ENCODE peak calls at places on chromosomes 1 and 21, in seven cellular contexts. H is OCI-LY7, C is PC-9, T is pancreas, D is neuronal stem cell, N is A549, A is stomach. E is an unnamed sample.

GRCh38 chr1:87451229-87451900 is 122.7 kb downstream of the LMO4 start:
- DNase-seq in H (no peak), T (no peak), D (no peak), A (no peak), C (no peak), N (no peak), E (no peak)

GRCh38 chr21:38833122-38833521 is 27.4 kb downstream of the ETS2 start:
- DNase-seq in N (no peak), C (no peak), D (no peak), A (no peak), T (no peak), H (no peak), E (no peak)

GRCh38 chr1:3932156-3932555 is 32.1 kb upstream of the C1orf174 start:
- DNase-seq in T (no peak), N (no peak), H (no peak), A (no peak), C (no peak), D (no peak), E (no peak)

GRCh38 chr21:44952116-44952928 is 12.5 kb downstream of the SLX9 start:
- DNase-seq in C (no peak), N (no peak), T (no peak), D (no peak), H (no peak), A (no peak), E (peak; percentile 67)

GRCh38 chr1:228372183-228373003 is 34.2 kb downstream of the TRIM11 start:
- DNase-seq in N (no peak), D (no peak), C (no peak), T (peak; percentile 53), A (no peak), H (no peak), E (peak; percentile 75)

GRCh38 chr1:182381962-182382819 is 9.4 kb downstream of the GLUL start:
- DNase-seq in N (no peak), H (no peak), A (no peak), C (no peak), T (no peak), D (no peak), E (no peak)

GRCh38 chr21:37565530-37566223 is 199.1 kb downstream of the DYRK1A start:
- DNase-seq in A (no peak), D (no peak), H (no peak), N (no peak), C (no peak), T (no peak), E (no peak)

GRCh38 chr1:25360596-25361581 is 22.8 kb downstream of the TMEM50A start:
- DNase-seq in D (no peak), C (no peak), N (no peak), T (no peak), H (no peak), A (no peak), E (no peak)

GRCh38 chr1:206575165-206575893 is 36.9 kb downstream of the EIF2D start:
- DNase-seq in A (peak; percentile 43), C (no peak), N (no peak), D (no peak), H (peak; percentile 35), T (no peak), E (no peak)

GRCh38 chr1:217562229-217562878 is 68.5 kb downstream of the GPATCH2 start:
- DNase-seq in T (no peak), A (no peak), D (no peak), C (peak; percentile 80), H (no peak), N (peak; percentile 22), E (no peak)

GRCh38 chr1:226797151-226797550 is 58.1 kb upstream of the ITPKB start:
- DNase-seq in C (no peak), H (no peak), D (no peak), T (no peak), N (no peak), A (no peak), E (no peak)

GRCh38 chr1:15966081-15966955 is 9.6 kb downstream of the ZBTB17 start:
- DNase-seq in D (no peak), N (no peak), T (no peak), C (no peak), A (peak; percentile 32), H (peak; percentile 44), E (no peak)

GRCh38 chr1:30734580-30734979 is 11.2 kb upstream of the MATN1 start:
- DNase-seq in T (no peak), A (no peak), N (no peak), H (no peak), D (no peak), C (no peak), E (no peak)

GRCh38 chr1:92797297-92797696 is 12.4 kb upstream of the EVI5 start:
- DNase-seq in H (no peak), N (no peak), C (no peak), T (no peak), A (no peak), D (no peak), E (no peak)

GRCh38 chr1:15916417-15916816 is 59.5 kb downstream of the ZBTB17 start:
- DNase-seq in D (no peak), H (no peak), C (no peak), T (no peak), N (no peak), A (no peak), E (no peak)

GRCh38 chr21:34743831-34744230 is 75.0 kb downstream of the CLIC6 start:
- DNase-seq in H (no peak), N (no peak), D (no peak), C (peak; percentile 82), T (no peak), A (peak; percentile 63), E (peak; percentile 43)

GRCh38 chr1:6523566-6523965 is 30.7 kb downstream of the NOL9 start:
- DNase-seq in T (no peak), C (no peak), H (peak; percentile 34), N (peak; percentile 64), A (no peak), D (no peak), E (no peak)

GRCh38 chr1:230643887-230644286 is 1.6 kb downstream of the COG2 start:
- DNase-seq in D (no peak), N (peak; percentile 7), A (no peak), C (peak; percentile 44), H (peak; percentile 35), T (no peak), E (no peak)

GRCh38 chr1:21624577-21625389 is 44.4 kb downstream of the RAP1GAP start:
- DNase-seq in C (no peak), D (no peak), T (peak; percentile 63), A (peak; percentile 59), N (no peak), H (no peak), E (no peak)

GRCh38 chr1:159911668-159912067 is 11.7 kb upstream of the CFAP45 start:
- DNase-seq in C (no peak), N (no peak), D (no peak), H (no peak), T (no peak), A (no peak), E (no peak)

GRCh38 chr1:159914252-159915018 is 10.9 kb downstream of the TAGLN2 start:
- DNase-seq in D (no peak), A (peak; percentile 57), H (no peak), T (no peak), C (peak; percentile 82), N (no peak), E (no peak)

GRCh38 chr1:159915571-159916239 is 9.6 kb downstream of the TAGLN2 start:
- DNase-seq in A (no peak), C (no peak), H (no peak), D (no peak), N (no peak), T (no peak), E (no peak)

GRCh38 chr1:159916240-159917051 is 8.9 kb downstream of the TAGLN2 start:
- DNase-seq in T (peak; percentile 52), A (peak; percentile 60), C (peak; percentile 98), D (peak; percentile 63), H (no peak), N (peak; percentile 94), E (no peak)

DNA sequence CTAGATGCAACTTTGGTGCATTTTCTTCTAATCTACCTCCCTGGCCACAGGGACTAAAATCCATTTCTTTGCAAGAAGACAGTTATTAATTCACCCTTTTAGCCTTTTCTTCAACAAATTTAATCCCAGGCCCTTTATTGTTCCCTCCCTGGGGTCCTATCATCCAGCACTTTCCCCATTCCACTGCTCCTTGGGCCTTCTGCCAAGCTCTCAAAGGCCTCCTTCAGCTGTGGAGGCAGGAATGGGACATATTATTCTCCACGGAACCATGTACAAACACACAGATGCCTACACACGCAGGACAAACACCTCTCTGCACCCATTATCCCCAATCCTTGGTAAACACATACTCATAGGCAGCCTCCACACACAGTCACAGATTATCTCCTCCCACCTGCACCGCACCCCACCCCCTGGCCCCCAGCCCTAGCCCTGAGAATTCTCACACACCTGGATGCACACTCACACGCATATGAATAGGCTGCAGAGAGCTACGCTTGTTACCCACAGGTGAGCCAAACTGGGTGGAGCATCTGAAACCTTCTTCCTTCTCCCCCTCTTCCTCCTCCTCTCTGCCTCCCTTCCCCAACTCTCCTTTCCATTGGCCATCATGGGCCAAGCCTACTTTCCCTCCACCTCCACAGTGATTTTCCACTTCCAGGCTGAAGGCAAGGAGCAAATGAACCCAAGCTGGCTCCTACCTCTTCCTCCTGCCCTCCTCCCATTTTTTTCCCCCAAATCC is 11.7 kb downstream of the TAGLN2 start:
- DNase-seq in T (peak; percentile 82), A (peak; percentile 76), H (no peak), N (no peak), C (peak; percentile 92), D (no peak), E (no peak)
- H3K4me1 ChIP-seq in T (peaks cover 72% of the 10 kb centered on the region), A (peaks cover 99% of the 10 kb centered on the region), H (peaks cover 21% of the 10 kb centered on the region), N (peaks cover 81% of the 10 kb centered on the region), C (peaks cover 99% of the 10 kb centered on the region), D (peaks cover 30% of the 10 kb centered on the region), E (peaks cover 80% of the 10 kb centered on the region)

GRCh38 chr1:205061665-205062069 is 18.7 kb downstream of the CNTN2 start:
- DNase-seq in N (peak; percentile 78), D (peak; percentile 89), H (peak; percentile 68), A (peak; percentile 72), C (peak; percentile 37), T (peak; percentile 66), E (peak; percentile 82)

GRCh38 chr1:205061227-205061626 is 18.2 kb downstream of the CNTN2 start:
- DNase-seq in A (no peak), H (no peak), N (no peak), T (no peak), C (no peak), D (no peak), E (no peak)

GRCh38 chr1:205059660-205060059 is 16.6 kb downstream of the CNTN2 start:
- DNase-seq in D (no peak), A (no peak), T (no peak), N (no peak), H (no peak), C (no peak), E (no peak)

GRCh38 chr1:205062319-205062718 is 19.3 kb downstream of the CNTN2 start:
- DNase-seq in T (no peak), D (no peak), A (no peak), C (no peak), H (no peak), N (no peak), E (peak; percentile 46)

GRCh38 chr1:205060746-205061145 is 17.7 kb downstream of the CNTN2 start:
- DNase-seq in A (no peak), C (no peak), T (no peak), H (no peak), N (no peak), D (no peak), E (no peak)
- H3K4me1 ChIP-seq in A (peaks cover 8% of the 10 kb centered on the region), C (no peaks in the 10 kb centered on the region), T (no peaks in the 10 kb centered on the region), H (no peaks in the 10 kb centered on the region), N (no peaks in the 10 kb centered on the region), D (peaks cover 7% of the 10 kb centered on the region), E (no peaks in the 10 kb centered on the region)

GRCh38 chr1:213982515-213982813 is 5.3 kb upstream of the PROX1 start:
- DNase-seq in H (no peak), N (no peak), C (no peak), D (no peak), T (no peak), A (no peak), E (no peak)
- H3K4me1 ChIP-seq in H (no peaks in the 10 kb centered on the region), N (peaks cover 8% of the 10 kb centered on the region), C (no peaks in the 10 kb centered on the region), D (peaks cover 34% of the 10 kb centered on the region), T (peaks cover 4% of the 10 kb centered on the region), A (peaks cover 45% of the 10 kb centered on the region), E (peaks cover 2% of the 10 kb centered on the region)

GRCh38 chr1:84250668-84251067 is 50.8 kb upstream of the SAMD13 start:
- DNase-seq in C (no peak), N (no peak), H (no peak), D (no peak), T (no peak), A (no peak), E (no peak)
- H3K4me1 ChIP-seq in C (peaks cover 49% of the 10 kb centered on the region), N (peaks cover 49% of the 10 kb centered on the region), H (no peaks in the 10 kb centered on the region), D (no peaks in the 10 kb centered on the region), T (peaks cover 12% of the 10 kb centered on the region), A (peaks cover 21% of the 10 kb centered on the region), E (no peaks in the 10 kb centered on the region)